ENCODE peak calls at places on chromosomes 2 and 18, in ten cellular contexts. T is adrenal gland, E is lower lobe of right lung, V is mucosa of descending colon, P is endothelial cell of umbilical vein, N is cardiac muscle cell, J is BJ, O is prostate gland, B is coronary artery, C is fibroblast of mammary gland. H is an unnamed sample.

GRCh38 chr2:76385943-76386342 is 675.2 kb upstream of the GCFC2 start:
- DNase-seq in N (no peak), P (no peak), J (no peak), B (no peak), C (no peak), V (no peak), T (no peak), E (no peak), O (no peak), H (no peak)

GRCh38 chr18:56641714-56642331 is 3.4 kb upstream of the TXNL1 start:
- DNase-seq in T (no peak), C (peak), E (no peak), N (peak), J (no peak), P (peak), V (no peak), O (no peak), B (no peak), H (no peak)

GRCh38 chr18:11047156-11047555 is 102.2 kb downstream of the PIEZO2 start:
- DNase-seq in B (no peak), O (no peak), T (no peak), P (no peak), E (no peak), C (no peak), V (no peak), J (no peak), N (peak), H (peak)

GRCh38 chr18:24672165-24672950 is 211.9 kb downstream of the HRH4 start:
- DNase-seq in N (no peak), B (no peak), T (no peak), C (no peak), O (no peak), P (no peak), E (no peak), V (no peak), J (no peak), H (peak)

GRCh38 chr2:121284424-121285076 is 452 bp downstream of the TFCP2L1 start:
- DNase-seq in P (no peak), O (no peak), V (peak), N (no peak), J (no peak), C (no peak), E (peak), B (no peak), T (no peak), H (no peak)

GRCh38 chr18:62672600-62672999 is 42.7 kb upstream of the PHLPP1 start:
- DNase-seq in V (no peak), N (no peak), T (no peak), C (peak), P (no peak), O (no peak), B (no peak), E (no peak), J (no peak), H (no peak)

GRCh38 chr18:13538630-13539029 is 187.7 kb downstream of the FAM210A start:
- DNase-seq in B (peak), E (no peak), J (no peak), V (no peak), P (no peak), T (no peak), O (no peak), N (no peak), C (no peak), H (no peak)

GRCh38 chr2:32289165-32290054 is 11.7 kb downstream of the YIPF4 start:
- DNase-seq in B (no peak), E (no peak), C (peak), J (no peak), T (no peak), N (peak), V (no peak), O (no peak), P (peak), H (no peak)

GRCh38 chr2:240703417-240704341 is 12.0 kb downstream of the AQP12A start:
- DNase-seq in J (no peak), V (no peak), O (no peak), C (no peak), T (no peak), N (no peak), P (no peak), B (no peak), E (no peak), H (no peak)

GRCh38 chr2:185471441-185471840 is 267.2 kb upstream of the FSIP2 start:
- DNase-seq in E (no peak), P (no peak), T (no peak), V (no peak), N (no peak), C (no peak), O (no peak), J (no peak), B (no peak), H (no peak)
- H3K4me3 ChIP-seq in E (no peak), P (no peak), T (no peak), V (no peak), N (no peak), C (no peak), O (no peak), J (no peak), B (no peak), H (no peak)

GRCh38 chr18:45164551-45164950 is 450.7 kb upstream of the SLC14A2 start:
- DNase-seq in J (no peak), N (peak), O (no peak), V (no peak), T (no peak), P (no peak), C (peak), B (no peak), E (no peak), H (no peak)

GRCh38 chr18:45165871-45166270 is 449.4 kb upstream of the SLC14A2 start:
- DNase-seq in N (no peak), P (no peak), B (no peak), T (no peak), E (no peak), J (no peak), V (no peak), C (no peak), O (no peak), H (no peak)

GRCh38 chr18:45166341-45167108 is 448.8 kb upstream of the SLC14A2 start:
- DNase-seq in V (peak), P (no peak), J (peak), N (peak), E (no peak), O (peak), B (no peak), T (no peak), C (peak), H (no peak)

GRCh38 chr18:45156941-45157340 is 458.3 kb upstream of the SLC14A2 start:
- DNase-seq in P (no peak), E (no peak), N (peak), J (no peak), V (no peak), B (no peak), O (no peak), C (peak), T (no peak), H (no peak)

DNA sequence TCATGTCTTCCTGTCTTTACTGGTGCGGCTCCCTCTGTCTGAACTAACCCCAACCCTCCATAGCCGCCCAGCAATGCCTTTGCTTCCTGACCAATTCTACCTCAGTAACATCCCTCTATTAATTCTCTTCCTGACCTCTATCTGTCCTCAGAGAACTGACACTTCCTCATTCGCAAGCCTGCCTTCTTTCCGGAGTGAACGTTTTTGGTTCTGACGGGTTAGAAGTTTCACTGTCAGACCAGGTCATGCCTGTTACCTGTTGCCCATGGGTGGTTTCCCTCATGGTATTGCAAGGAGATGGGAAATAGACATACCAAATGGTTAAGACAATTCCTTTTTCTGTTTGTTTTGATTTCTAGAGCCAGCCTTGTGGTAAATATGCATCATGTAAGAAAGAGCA is 453.4 kb upstream of the SLC14A2 start:
- DNase-seq in V (no peak), O (no peak), N (no peak), B (no peak), E (no peak), C (no peak), J (no peak), T (no peak), P (no peak), H (no peak)
- H3K4me3 ChIP-seq in V (no peak), O (no peak), N (no peak), B (no peak), E (no peak), C (no peak), J (no peak), T (no peak), P (no peak), H (no peak)

GRCh38 chr2:72483346-72483745 is 335.7 kb upstream of the CYP26B1 start:
- DNase-seq in E (no peak), C (no peak), T (no peak), B (no peak), O (no peak), P (no peak), N (no peak), V (no peak), J (no peak), H (no peak)
- H3K4me3 ChIP-seq in E (no peak), C (no peak), T (no peak), B (no peak), O (no peak), P (no peak), N (no peak), V (no peak), J (no peak), H (no peak)

DNA sequence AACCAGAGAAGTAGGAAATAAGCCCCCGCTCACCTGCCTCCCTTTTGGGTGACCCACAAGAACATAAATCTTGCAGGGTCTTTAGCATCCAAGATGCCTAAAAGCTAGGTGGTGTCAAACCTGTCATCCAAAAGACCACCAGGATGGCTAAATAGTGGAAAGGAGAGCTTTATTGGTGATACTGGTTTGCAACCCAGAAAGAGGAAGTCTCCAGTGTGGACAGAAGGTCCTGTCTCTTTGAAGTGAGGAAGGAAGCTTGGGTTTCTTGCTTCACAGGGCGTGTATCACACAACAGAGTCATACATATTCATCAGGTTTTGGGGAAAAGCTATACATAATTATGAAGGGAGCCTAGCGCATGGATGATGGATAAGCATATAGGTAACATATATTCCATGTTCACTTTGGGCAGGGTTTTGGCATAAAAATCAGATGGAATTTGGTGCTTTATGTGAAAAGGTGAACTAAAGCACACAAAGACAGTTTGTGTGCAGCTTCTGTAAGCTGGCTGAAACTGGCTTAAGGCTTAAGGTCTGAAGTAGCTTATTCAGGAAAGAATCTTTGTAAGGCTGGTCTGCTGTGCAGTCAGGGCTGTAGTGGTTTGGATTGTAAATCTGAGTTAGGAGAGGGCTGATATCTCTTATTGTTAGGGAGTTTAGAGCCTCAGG is 102.2 kb upstream of the MSH2 start:
- DNase-seq in P (no peak), E (no peak), T (no peak), C (no peak), B (no peak), O (no peak), V (no peak), N (no peak), J (no peak), H (no peak)
- H3K4me3 ChIP-seq in P (no peak), E (no peak), T (no peak), C (no peak), B (no peak), O (no peak), V (no peak), N (no peak), J (no peak), H (no peak)

GRCh38 chr2:129876576-129876975 is 102.9 kb upstream of the RAB6C start:
- DNase-seq in E (no peak), O (no peak), N (no peak), P (no peak), T (no peak), B (peak), J (no peak), C (no peak), V (no peak), H (peak)
- H3K4me3 ChIP-seq in E (peak), O (peak), N (peak), P (no peak), T (no peak), B (peak), J (no peak), C (no peak), V (no peak), H (peak)

GRCh38 chr2:160970052-160970846 is 190.0 kb upstream of the TANK start:
- DNase-seq in N (peak), B (no peak), O (no peak), T (no peak), P (peak), V (no peak), J (peak), C (peak), E (no peak), H (no peak)
- H3K4me3 ChIP-seq in N (no peak), B (peak), O (no peak), T (no peak), P (no peak), V (no peak), J (no peak), C (peak), E (peak), H (peak)

GRCh38 chr2:105488198-105488757 is 89.4 kb upstream of the FHL2 start:
- DNase-seq in E (no peak), O (no peak), J (no peak), C (no peak), B (no peak), T (no peak), N (no peak), P (no peak), V (no peak), H (no peak)

GRCh38 chr2:105489168-105489878 is 90.5 kb upstream of the FHL2 start:
- DNase-seq in E (no peak), C (no peak), O (no peak), B (no peak), J (no peak), N (no peak), V (no peak), P (no peak), T (no peak), H (no peak)

GRCh38 chr2:105490956-105491355 is 92.1 kb upstream of the FHL2 start:
- DNase-seq in B (no peak), O (no peak), E (no peak), V (no peak), T (no peak), P (no peak), C (no peak), J (no peak), N (no peak), H (no peak)

GRCh38 chr2:105487142-105488069 is 88.6 kb upstream of the FHL2 start:
- DNase-seq in B (no peak), N (peak), V (peak), E (no peak), P (no peak), T (no peak), C (peak), J (peak), O (no peak), H (no peak)

DNA sequence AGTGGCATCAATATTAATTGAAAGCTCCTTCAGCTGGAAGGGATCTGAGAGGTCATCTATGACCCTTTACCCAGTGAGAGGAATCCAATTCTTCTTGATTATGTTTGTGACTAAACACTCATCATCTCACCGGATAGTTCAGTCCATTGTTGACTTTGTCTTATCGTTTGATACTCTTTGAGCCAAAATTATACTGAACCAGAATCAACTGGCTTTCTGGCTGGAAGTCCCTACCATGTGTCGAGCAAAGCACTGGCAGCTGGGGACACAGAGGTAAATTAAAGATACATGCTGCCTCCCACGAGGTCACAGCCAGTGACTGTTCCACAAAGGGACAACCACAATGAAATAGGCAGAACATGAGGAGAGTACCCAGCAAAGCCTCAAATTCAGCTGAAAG is 91.4 kb upstream of the FHL2 start:
- DNase-seq in C (peak), P (no peak), N (no peak), J (no peak), O (no peak), T (no peak), E (no peak), B (no peak), V (no peak), H (no peak)
- H3K4me3 ChIP-seq in C (no peak), P (no peak), N (no peak), J (no peak), O (no peak), T (no peak), E (no peak), B (no peak), V (no peak), H (no peak)

H was measured in esophagus muscularis mucosa.